ENCODE peak calls at places on chromosomes 4 and X, in four cellular contexts. N is heart right ventricle, T is tibial nerve, G is AG09309. W is an unnamed sample.

GRCh38 chrX:31038585-31039326 is 33.1 kb downstream of the FTHL17 start:
- DNase-seq in N (no peak), T (peak), G (peak), W (peak)

GRCh38 chr4:7558436-7558835 is 123.7 kb upstream of the PSAPL1 start:
- DNase-seq in N (no peak), T (no peak), G (no peak), W (no peak)

GRCh38 chrX:1264556-1264955 is 4.1 kb upstream of the CSF2RA start:
- DNase-seq in N (no peak), T (no peak), G (no peak), W (no peak)

GRCh38 chrX:136193771-136194170 is 46.4 kb downstream of the FHL1 start:
- DNase-seq in N (no peak), T (no peak), G (no peak), W (no peak)

GRCh38 chr4:7390906-7391636 is 43.7 kb downstream of the PSAPL1 start:
- DNase-seq in N (no peak), T (no peak), G (no peak), W (no peak)

GRCh38 chrX:125131146-125131545 is 188.5 kb upstream of the TEX13C start:
- DNase-seq in N (no peak), T (no peak), G (no peak), W (no peak)

GRCh38 chrX:103678199-103678993 is 8.1 kb downstream of the MORF4L2 start:
- DNase-seq in N (no peak), T (no peak), G (no peak), W (no peak)

GRCh38 chr4:18366762-18367358 is 345.3 kb upstream of the LCORL start:
- DNase-seq in N (no peak), T (no peak), G (no peak), W (no peak)

GRCh38 chr4:157185363-157185762 is 35.2 kb upstream of the GRIA2 start:
- DNase-seq in N (no peak), T (no peak), G (no peak), W (no peak)

GRCh38 chr4:177528620-177529019 is 86.4 kb upstream of the AGA start:
- DNase-seq in N (no peak), T (no peak), G (no peak), W (no peak)

GRCh38 chr4:145535202-145535601 is 53.5 kb downstream of the SMAD1 start:
- DNase-seq in N (no peak), T (no peak), G (no peak), W (no peak)

GRCh38 chrX:14936561-14936960 is 63.3 kb downstream of the MOSPD2 start:
- DNase-seq in N (no peak), T (no peak), G (peak), W (no peak)

GRCh38 chr4:60822986-60823385 is 377.1 kb upstream of the ADGRL3 start:
- DNase-seq in N (no peak), T (no peak), G (no peak), W (no peak)

GRCh38 chr4:173254646-173255045 is 79.5 kb downstream of the HMGB2 start:
- DNase-seq in N (no peak), T (no peak), G (no peak), W (no peak)

GRCh38 chr4:173256825-173257224 is 77.3 kb downstream of the HMGB2 start:
- DNase-seq in N (no peak), T (no peak), G (no peak), W (no peak)

GRCh38 chr4:173248690-173249089 is 80.1 kb downstream of the GALNT7 start:
- DNase-seq in N (no peak), T (no peak), G (no peak), W (no peak)

GRCh38 chr4:173253561-173253960 is 80.6 kb downstream of the HMGB2 start:
- DNase-seq in N (no peak), T (no peak), G (no peak), W (no peak)

GRCh38 chr4:173252024-173252935 is 81.9 kb downstream of the HMGB2 start:
- DNase-seq in N (no peak), T (peak), G (peak), W (peak)
- H3K4me3 ChIP-seq in N (no peak), T (no peak), G (no peak), W (no peak)

DNA sequence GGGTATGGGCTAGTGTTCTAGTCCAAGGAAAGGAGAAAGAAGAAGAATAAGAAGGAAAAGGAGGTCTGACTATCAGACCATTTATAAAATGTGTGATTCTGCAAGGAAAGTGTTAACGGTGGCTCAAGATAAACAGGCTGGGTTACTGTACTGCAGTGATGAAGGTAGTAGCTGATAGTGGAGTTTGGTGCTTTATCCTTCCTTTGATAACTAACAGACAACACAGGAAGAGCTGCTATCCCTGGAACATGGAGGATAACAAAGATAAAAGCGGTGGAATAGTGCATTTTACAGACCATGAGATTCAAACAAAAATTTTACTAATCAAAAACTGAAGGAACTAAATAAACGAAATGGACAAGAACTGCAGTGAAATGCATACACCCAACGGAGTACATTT is 2.5 kb downstream of the UNC5C start:
- DNase-seq in N (no peak), T (no peak), G (no peak), W (no peak)
- H3K4me3 ChIP-seq in N (peak), T (no peak), G (no peak), W (peak)

GRCh38 chrX:45774961-45775360 is 574.3 kb upstream of the DIPK2B start:
- DNase-seq in N (no peak), T (no peak), G (peak), W (no peak)

GRCh38 chrX:45769919-45770582 is 569.4 kb upstream of the DIPK2B start:
- DNase-seq in N (peak), T (peak), G (peak), W (peak)

GRCh38 chrX:45771560-45772340 is 571.1 kb upstream of the DIPK2B start:
- DNase-seq in N (peak), T (no peak), G (no peak), W (peak)

GRCh38 chrX:45768666-45769065 is 568.0 kb upstream of the DIPK2B start:
- DNase-seq in N (no peak), T (no peak), G (no peak), W (no peak)

GRCh38 chrX:45771114-45771513 is 570.4 kb upstream of the DIPK2B start:
- DNase-seq in N (no peak), T (no peak), G (peak), W (no peak)
- H3K4me3 ChIP-seq in N (peak), T (no peak), G (peak), W (peak)

GRCh38 chr4:185211641-185212040 is 2.2 kb downstream of the SNX25 start:
- DNase-seq in N (no peak), T (no peak), G (no peak), W (no peak)
- H3K4me3 ChIP-seq in N (no peak), T (no peak), G (peak), W (no peak)

GRCh38 chrX:33205321-33205720 is 6.0 kb downstream of the DMD start:
- DNase-seq in N (no peak), T (no peak), G (no peak), W (no peak)

GRCh38 chrX:33211356-33212254 is at the start of gene DMD:
- DNase-seq in N (peak), T (peak), G (no peak), W (peak)

GRCh38 chrX:33204889-33205288 is 6.5 kb downstream of the DMD start:
- DNase-seq in N (no peak), T (no peak), G (no peak), W (no peak)

GRCh38 chrX:33210156-33210555 is 1.2 kb downstream of the DMD start:
- DNase-seq in N (no peak), T (no peak), G (no peak), W (no peak)

GRCh38 chrX:33207056-33207455 is 4.3 kb downstream of the DMD start:
- DNase-seq in N (no peak), T (no peak), G (no peak), W (no peak)
- H3K4me3 ChIP-seq in N (peak), T (no peak), G (no peak), W (peak)

GRCh38 chrX:71252221-71252620 is 1.7 kb downstream of the ZMYM3 start:
- DNase-seq in N (no peak), T (no peak), G (no peak), W (no peak)
- H3K4me3 ChIP-seq in N (no peak), T (no peak), G (no peak), W (no peak)

DNA sequence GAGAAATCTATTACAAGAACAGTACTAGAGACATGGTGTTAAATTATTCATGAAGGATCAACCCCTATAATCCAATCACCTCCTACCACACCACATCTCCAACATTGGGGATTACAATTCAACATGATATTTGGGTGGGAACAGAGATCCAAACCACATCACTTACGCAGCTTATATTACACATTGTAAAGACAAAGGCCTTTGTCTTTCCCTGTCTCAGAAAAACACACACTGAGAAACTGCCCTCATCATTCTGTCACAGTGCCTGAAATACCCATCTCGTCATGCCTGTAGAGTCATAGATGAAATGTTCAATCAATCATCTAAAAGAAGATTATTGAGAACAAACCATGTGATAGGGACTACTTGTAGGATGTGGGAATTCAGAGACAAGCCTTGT is 558.8 kb upstream of the GRIA3 start:
- DNase-seq in N (no peak), T (no peak), G (no peak), W (no peak)
- H3K4me3 ChIP-seq in N (no peak), T (no peak), G (no peak), W (no peak)

GRCh38 chr4:112861378-112862317 is 187.8 kb upstream of the ANK2 start:
- DNase-seq in N (no peak), T (no peak), G (no peak), W (no peak)
- H3K4me3 ChIP-seq in N (no peak), T (no peak), G (no peak), W (no peak)

W was measured in left ventricle myocardium inferior.